ENCODE peak calls at places on chromosomes 6 and 20, in five cellular contexts. V is RWPE2, C is AG10803, G is prostate gland, U is choroid plexus epithelial cell. B is an unnamed sample.
A peak's percentile ranks its signal among the peaks of the same experiment; 100 is the strongest.

GRCh38 chr6:105560611-105561066 is 157.8 kb upstream of the PREP start:
- DNase-seq in C (peak; percentile 58), U (peak; percentile 39), G (no peak), V (no peak), B (peak; percentile 22)

GRCh38 chr6:169918954-169919549 is 167.6 kb downstream of the ERMARD start:
- DNase-seq in V (peak; percentile 4), C (no peak), G (no peak), U (no peak), B (no peak)

GRCh38 chr20:41353530-41353929 is 12.9 kb downstream of the LPIN3 start:
- DNase-seq in U (no peak), V (no peak), C (no peak), G (no peak), B (no peak)

GRCh38 chr20:3218307-3218988 is 9.2 kb downstream of the ITPA start:
- DNase-seq in C (peak; percentile 24), V (peak; percentile 71), G (peak; percentile 25), U (peak; percentile 45), B (peak; percentile 24)

GRCh38 chr6:166750125-166750793 is 123.2 kb upstream of the RPS6KA2 start:
- DNase-seq in G (no peak), V (no peak), U (no peak), C (no peak), B (no peak)

GRCh38 chr20:59207742-59208357 is 44.2 kb downstream of the ZNF831 start:
- DNase-seq in V (no peak), G (no peak), U (peak; percentile 2), C (peak; percentile 15), B (no peak)

GRCh38 chr6:105302617-105303128 is 100.2 kb downstream of the PREP start:
- DNase-seq in G (no peak), C (peak; percentile 35), U (no peak), V (no peak), B (no peak)

GRCh38 chr20:31536575-31536974 is 22.3 kb downstream of the HM13 start:
- DNase-seq in G (no peak), U (no peak), V (no peak), C (no peak), B (no peak)

GRCh38 chr6:25958700-25959162 is 3.9 kb upstream of the TRIM38 start:
- DNase-seq in G (no peak), C (no peak), U (no peak), V (no peak), B (peak; percentile 10)

GRCh38 chr20:11261533-11262000 is 587.8 kb upstream of the JAG1 start:
- DNase-seq in V (no peak), G (no peak), C (peak; percentile 78), U (peak; percentile 98), B (peak; percentile 77)

GRCh38 chr20:42082611-42083010 is 464.4 kb upstream of the CHD6 start:
- DNase-seq in G (peak; percentile 17), V (no peak), C (no peak), U (peak; percentile 5), B (peak; percentile 1)

GRCh38 chr6:90947184-90948064 is 360.6 kb upstream of the MAP3K7 start:
- DNase-seq in G (no peak), U (no peak), C (no peak), V (no peak), B (no peak)

GRCh38 chr6:88538130-88538706 is 372.1 kb upstream of the CNR1 start:
- DNase-seq in G (no peak), C (no peak), U (peak; percentile 41), V (no peak), B (no peak)

GRCh38 chr6:18595774-18596528 is 208.8 kb downstream of the RNF144B start:
- DNase-seq in C (peak; percentile 71), G (peak; percentile 55), V (no peak), U (peak; percentile 83), B (peak; percentile 81)

GRCh38 chr6:130453230-130453629 is 87.4 kb downstream of the TMEM200A start:
- DNase-seq in U (peak; percentile 85), G (no peak), C (peak; percentile 55), V (no peak), B (peak; percentile 65)

GRCh38 chr20:14866841-14867514 is 529.6 kb upstream of the FLRT3 start:
- DNase-seq in C (no peak), G (no peak), U (no peak), V (no peak), B (no peak)

GRCh38 chr6:106360989-106361430 is 493 bp downstream of the CRYBG1 start:
- DNase-seq in G (peak; percentile 21), V (peak; percentile 62), U (peak; percentile 2), C (no peak), B (no peak)

GRCh38 chr6:116152620-116153019 is 26.7 kb upstream of the COL10A1 start:
- DNase-seq in U (peak; percentile 61), C (no peak), V (no peak), G (no peak), B (peak; percentile 10)

GRCh38 chr6:21208114-21208795 is 385.3 kb upstream of the SOX4 start:
- DNase-seq in U (no peak), G (no peak), V (no peak), C (no peak), B (no peak)

GRCh38 chr6:24323632-24324337 is 34.1 kb downstream of the DCDC2 start:
- DNase-seq in V (no peak), G (no peak), C (no peak), U (no peak), B (no peak)

GRCh38 chr6:75266716-75267291 is 17.8 kb downstream of the TMEM30A start:
- DNase-seq in C (peak; percentile 62), U (peak; percentile 82), V (no peak), G (no peak), B (peak; percentile 76)

GRCh38 chr20:49676581-49677291 is 36.9 kb downstream of the B4GALT5 start:
- DNase-seq in V (no peak), C (peak; percentile 42), G (no peak), U (peak; percentile 55), B (peak; percentile 59)

GRCh38 chr20:37240337-37241055 is 21.1 kb downstream of the GHRH start:
- DNase-seq in G (no peak), C (no peak), V (peak; percentile 55), U (no peak), B (no peak)

GRCh38 chr6:90454835-90455427 is 131.9 kb downstream of the MAP3K7 start:
- DNase-seq in V (no peak), G (no peak), C (no peak), U (no peak), B (no peak)

GRCh38 chr20:35318502-35319157 is 26.4 kb upstream of the FAM83C start:
- DNase-seq in G (peak; percentile 56), V (peak; percentile 98), C (peak; percentile 66), U (peak; percentile 88), B (peak; percentile 73)

GRCh38 chr20:362271-363254 is 15.7 kb downstream of the NRSN2 start:
- DNase-seq in V (peak; percentile 99), C (peak; percentile 86), U (peak; percentile 97), G (peak; percentile 96), B (peak; percentile 81)

GRCh38 chr6:28354688-28355554 is 5.2 kb downstream of the ZKSCAN3 start:
- DNase-seq in V (no peak), G (no peak), C (no peak), U (no peak), B (no peak)
- H3K4me3 ChIP-seq in V (no peak overlapping the region), G (peak overlapping the region; percentile 46), C (peak overlapping the region; percentile 86), U (no peak overlapping the region), B (peak overlapping the region; percentile 86)

DNA sequence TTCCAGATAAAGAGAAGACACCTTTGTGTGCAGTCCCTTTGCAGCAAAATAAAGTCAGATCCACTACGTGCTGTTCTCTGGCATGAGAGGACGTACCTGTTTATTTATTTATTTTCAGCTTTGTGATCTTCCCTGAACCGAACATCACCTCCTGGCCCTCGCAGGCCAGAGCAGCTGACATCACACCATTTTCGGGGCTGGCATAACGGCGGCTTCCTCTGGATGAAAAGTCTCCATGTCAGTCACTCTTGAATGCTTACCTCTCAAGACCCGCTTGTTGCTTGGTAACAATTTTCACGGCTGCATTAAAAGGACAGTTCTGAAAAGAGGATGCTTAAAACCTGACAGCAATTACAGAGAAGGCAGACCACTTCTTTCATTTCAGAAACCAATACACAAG is 159.9 kb upstream of the CDH4 start:
- DNase-seq in C (no peak), V (no peak), U (no peak), G (no peak), B (no peak)
- H3K4me3 ChIP-seq in C (no peak overlapping the region), V (no peak overlapping the region), U (no peak overlapping the region), G (no peak overlapping the region), B (no peak overlapping the region)

DNA sequence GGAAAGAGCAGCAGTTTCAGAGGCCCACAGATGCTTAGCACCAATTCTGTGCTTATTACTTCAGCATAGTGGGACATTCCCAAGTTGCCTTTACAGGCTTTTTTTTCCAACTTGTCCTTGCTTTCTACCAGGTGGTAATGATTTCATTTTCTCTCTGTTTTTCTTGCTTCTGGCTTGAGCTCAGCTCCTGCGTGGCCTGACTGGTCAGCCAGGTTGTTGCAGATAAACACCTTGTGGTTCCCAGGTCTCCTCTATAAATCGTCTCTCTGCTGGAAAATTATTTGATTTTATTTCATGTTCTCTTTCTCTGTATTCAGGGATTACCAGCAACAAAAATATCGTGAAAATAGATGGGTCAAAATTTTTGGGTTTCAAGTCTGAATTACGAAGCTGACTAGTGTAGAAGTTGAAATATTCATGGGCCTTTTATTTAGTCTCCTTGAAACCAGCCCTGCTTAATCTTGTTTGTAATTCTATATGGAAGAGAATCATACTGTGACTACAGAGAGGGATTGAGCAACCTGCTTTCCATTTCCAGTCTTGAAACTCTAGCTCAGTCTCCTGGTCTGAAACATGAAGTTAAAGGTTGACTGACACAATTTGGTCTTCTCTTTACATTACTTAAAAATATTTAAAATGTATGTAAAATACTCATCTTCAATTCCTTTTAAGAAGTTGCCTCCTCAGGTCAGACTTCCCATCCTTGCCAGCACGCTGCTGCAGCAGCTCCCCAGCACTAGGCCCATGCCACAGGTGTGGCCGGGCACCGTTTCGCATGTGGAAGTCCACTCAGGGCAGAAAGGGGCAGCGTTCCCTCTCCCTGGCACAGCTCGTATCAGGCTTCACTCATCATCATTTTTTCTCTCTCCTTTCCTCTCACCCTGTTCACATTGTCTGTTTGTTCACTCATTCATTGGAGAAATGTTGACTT is 7.0 kb downstream of the DUSP22 start:
- DNase-seq in V (no peak), C (no peak), U (peak; percentile 70), G (no peak), B (peak; percentile 7)
- H3K4me3 ChIP-seq in V (no peak overlapping the region), C (no peak overlapping the region), U (no peak overlapping the region), G (no peak overlapping the region), B (no peak overlapping the region)

DNA sequence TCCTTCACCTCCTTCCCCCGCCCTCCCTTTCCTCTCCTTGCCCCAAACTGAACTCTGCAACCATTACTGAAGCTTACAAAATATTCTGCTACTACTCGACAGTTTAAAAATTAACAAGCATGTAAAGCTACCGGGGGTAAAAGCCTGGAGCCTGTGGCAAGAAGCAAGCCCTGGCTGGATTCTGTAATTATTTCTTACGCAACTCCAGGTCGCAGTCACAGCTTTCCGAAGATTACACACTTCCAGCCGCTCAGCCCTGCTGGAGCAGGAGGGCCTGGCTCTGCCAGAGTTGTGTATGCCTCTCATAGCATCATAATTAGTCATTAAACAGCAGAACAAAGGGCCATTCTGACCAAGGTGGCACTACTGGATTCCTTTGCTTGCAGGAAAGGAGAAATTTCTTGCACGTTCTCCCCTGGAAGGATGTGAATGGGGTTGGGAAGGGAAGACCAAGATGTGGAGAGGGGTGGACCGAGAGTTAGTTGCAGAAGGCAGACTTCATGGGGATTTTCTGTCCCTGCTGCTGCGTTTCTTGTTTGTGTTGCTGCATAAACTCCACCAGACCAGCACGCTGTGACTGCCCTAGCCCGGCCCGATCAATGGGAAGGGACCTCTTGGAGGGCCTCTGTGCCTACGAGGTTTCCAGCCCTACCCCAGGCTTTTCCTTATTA is 23.6 kb downstream of the FOXQ1 start:
- DNase-seq in C (peak; percentile 91), G (peak; percentile 82), V (peak; percentile 94), U (peak; percentile 81), B (peak; percentile 87)
- H3K4me3 ChIP-seq in C (no peak overlapping the region), G (no peak overlapping the region), V (no peak overlapping the region), U (no peak overlapping the region), B (no peak overlapping the region)

GRCh38 chr6:83853968-83854501 is 875 bp downstream of the RIPPLY2 start:
- DNase-seq in V (no peak), G (no peak), C (no peak), U (no peak), B (no peak)
- H3K4me3 ChIP-seq in V (no peak overlapping the region), G (peak overlapping the region; percentile 39), C (peak overlapping the region; percentile 51), U (peak overlapping the region; percentile 55), B (peak overlapping the region; percentile 54)

B was measured in fibroblast of the aortic adventitia.